ENCODE peak calls at places on chromosomes 5 and 9, in eight cellular contexts. One of them, this sample, is unnamed.

GRCh38 chr9:105052346-105052745 is 124.4 kb upstream of the ABCA1 start:
- DNase-seq in GOT3: no peak
- DNase-seq in colonic mucosa: no peak
- DNase-seq in SK-MEL-5: no peak
- DNase-seq in effector CD4-positive, alpha-beta T cell: no peak
- DNase-seq in ELR: no peak
- DNase-seq in SK-N-SH: no peak
- DNase-seq in neural crest cell: no peak
- DNase-seq in this sample: no peak

GRCh38 chr9:34124103-34124502 is 2.4 kb downstream of the DCAF12 start:
- DNase-seq in GOT3: no peak
- DNase-seq in colonic mucosa: no peak
- DNase-seq in SK-MEL-5: no peak
- DNase-seq in effector CD4-positive, alpha-beta T cell: no peak
- DNase-seq in ELR: no peak
- DNase-seq in SK-N-SH: no peak
- DNase-seq in neural crest cell: no peak
- DNase-seq in this sample: no peak

GRCh38 chr5:157372472-157372822 is 87.6 kb upstream of the NIPAL4 start:
- DNase-seq in GOT3: no peak
- DNase-seq in colonic mucosa: no peak
- DNase-seq in SK-MEL-5: peak
- DNase-seq in effector CD4-positive, alpha-beta T cell: no peak
- DNase-seq in ELR: no peak
- DNase-seq in SK-N-SH: no peak
- DNase-seq in neural crest cell: no peak
- DNase-seq in this sample: no peak

GRCh38 chr9:13278368-13279246 is 885 bp downstream of the MPDZ start:
- DNase-seq in GOT3: no peak
- DNase-seq in colonic mucosa: peak
- DNase-seq in SK-MEL-5: peak
- DNase-seq in effector CD4-positive, alpha-beta T cell: no peak
- DNase-seq in ELR: peak
- DNase-seq in SK-N-SH: peak
- DNase-seq in neural crest cell: peak
- DNase-seq in this sample: peak

GRCh38 chr5:120927923-120928322 is 463.8 kb downstream of the PRR16 start:
- DNase-seq in GOT3: no peak
- DNase-seq in colonic mucosa: no peak
- DNase-seq in SK-MEL-5: no peak
- DNase-seq in effector CD4-positive, alpha-beta T cell: no peak
- DNase-seq in ELR: no peak
- DNase-seq in SK-N-SH: no peak
- DNase-seq in neural crest cell: no peak
- DNase-seq in this sample: no peak

GRCh38 chr9:128251701-128252100 is 24.1 kb downstream of the GOLGA2 start:
- DNase-seq in GOT3: no peak
- DNase-seq in colonic mucosa: no peak
- DNase-seq in SK-MEL-5: peak
- DNase-seq in effector CD4-positive, alpha-beta T cell: no peak
- DNase-seq in ELR: peak
- DNase-seq in SK-N-SH: no peak
- DNase-seq in neural crest cell: no peak
- DNase-seq in this sample: peak

GRCh38 chr5:71828641-71829040 is 109.6 kb downstream of the CARTPT start:
- DNase-seq in GOT3: no peak
- DNase-seq in colonic mucosa: no peak
- DNase-seq in SK-MEL-5: no peak
- DNase-seq in effector CD4-positive, alpha-beta T cell: no peak
- DNase-seq in ELR: peak
- DNase-seq in SK-N-SH: no peak
- DNase-seq in neural crest cell: no peak
- DNase-seq in this sample: no peak

GRCh38 chr5:172646716-172647285 is 5.7 kb downstream of the NEURL1B start:
- DNase-seq in GOT3: no peak
- DNase-seq in colonic mucosa: peak
- DNase-seq in SK-MEL-5: peak
- DNase-seq in effector CD4-positive, alpha-beta T cell: no peak
- DNase-seq in ELR: peak
- DNase-seq in SK-N-SH: no peak
- DNase-seq in neural crest cell: no peak
- DNase-seq in this sample: no peak

GRCh38 chr5:138102454-138103320 is 18.9 kb downstream of the WNT8A start:
- DNase-seq in GOT3: no peak
- DNase-seq in colonic mucosa: no peak
- DNase-seq in SK-MEL-5: no peak
- DNase-seq in effector CD4-positive, alpha-beta T cell: no peak
- DNase-seq in ELR: no peak
- DNase-seq in SK-N-SH: no peak
- DNase-seq in neural crest cell: no peak
- DNase-seq in this sample: no peak

GRCh38 chr9:92820964-92821363 is 56.3 kb upstream of the BICD2 start:
- DNase-seq in GOT3: no peak
- DNase-seq in colonic mucosa: no peak
- DNase-seq in SK-MEL-5: no peak
- DNase-seq in effector CD4-positive, alpha-beta T cell: no peak
- DNase-seq in ELR: no peak
- DNase-seq in SK-N-SH: no peak
- DNase-seq in neural crest cell: no peak
- DNase-seq in this sample: no peak

GRCh38 chr5:120886351-120886860 is 422.3 kb downstream of the PRR16 start:
- DNase-seq in GOT3: no peak
- DNase-seq in colonic mucosa: no peak
- DNase-seq in SK-MEL-5: no peak
- DNase-seq in effector CD4-positive, alpha-beta T cell: no peak
- DNase-seq in ELR: no peak
- DNase-seq in SK-N-SH: no peak
- DNase-seq in neural crest cell: no peak
- DNase-seq in this sample: no peak

GRCh38 chr5:151557466-151557865 is 33.7 kb downstream of the FAT2 start:
- DNase-seq in GOT3: no peak
- DNase-seq in colonic mucosa: no peak
- DNase-seq in SK-MEL-5: no peak
- DNase-seq in effector CD4-positive, alpha-beta T cell: no peak
- DNase-seq in ELR: no peak
- DNase-seq in SK-N-SH: no peak
- DNase-seq in neural crest cell: no peak
- DNase-seq in this sample: no peak